ENCODE peak calls at places on chromosomes 12 and 14, in four cellular contexts. Q is memory B cell; V is ecto neural progenitor cell; K is naive thymus-derived CD4-positive, alpha-beta T cell. T is an unnamed sample.

GRCh38 chr12:26195250-26195640 is at the start of gene SSPN:
- DNase-seq in Q (peak), V (peak), K (no peak), T (peak)

GRCh38 chr12:80553316-80553715 is 109.3 kb downstream of the PTPRQ start:
- DNase-seq in Q (no peak), V (no peak), K (no peak), T (no peak)

GRCh38 chr12:13102481-13103195 is 829 bp downstream of the GSG1 start:
- DNase-seq in Q (no peak), V (no peak), K (no peak), T (peak)

GRCh38 chr12:104938371-104938770 is 19.7 kb downstream of the SLC41A2 start:
- DNase-seq in Q (no peak), V (no peak), K (no peak), T (no peak)

GRCh38 chr12:104673294-104674062 is 216.7 kb downstream of the CHST11 start:
- DNase-seq in Q (no peak), V (no peak), K (no peak), T (no peak)

GRCh38 chr14:92952497-92953298 is 29.7 kb downstream of the CHGA start:
- DNase-seq in Q (no peak), V (no peak), K (no peak), T (peak)

GRCh38 chr12:124833693-124834122 is 30.0 kb downstream of the SCARB1 start:
- DNase-seq in Q (no peak), V (peak), K (no peak), T (peak)

GRCh38 chr14:75295061-75295461 is 16.4 kb downstream of the FOS start:
- DNase-seq in Q (no peak), V (peak), K (no peak), T (no peak)

GRCh38 chr12:67394600-67394999 is 125.4 kb downstream of the CAND1 start:
- DNase-seq in Q (no peak), V (peak), K (no peak), T (peak)

GRCh38 chr12:6224550-6224949 is 24.4 kb downstream of the CD9 start:
- DNase-seq in Q (peak), V (no peak), K (no peak), T (peak)

GRCh38 chr14:31124197-31124596 is 83.4 kb downstream of the HECTD1 start:
- DNase-seq in Q (no peak), V (no peak), K (peak), T (no peak)

GRCh38 chr12:2794261-2794735 is 472 bp upstream of the FKBP4 start:
- DNase-seq in Q (no peak), V (peak), K (no peak), T (peak)

GRCh38 chr12:101857043-101857558 is 20.3 kb upstream of the DRAM1 start:
- DNase-seq in Q (no peak), V (no peak), K (no peak), T (no peak)

GRCh38 chr12:83886479-83886878 is 1026.1 kb downstream of the SLC6A15 start:
- DNase-seq in Q (no peak), V (no peak), K (no peak), T (no peak)

GRCh38 chr14:80644826-80645225 is 296.7 kb downstream of the CEP128 start:
- DNase-seq in Q (no peak), V (no peak), K (no peak), T (no peak)

GRCh38 chr12:56723889-56724659 is 1.0 kb downstream of the NACA start:
- DNase-seq in Q (no peak), V (no peak), K (no peak), T (peak)

GRCh38 chr12:125004621-125005020 is 11.2 kb downstream of the BRI3BP start:
- DNase-seq in Q (no peak), V (no peak), K (no peak), T (no peak)

GRCh38 chr14:67762051-67762450 is 54.3 kb downstream of the ZFYVE26 start:
- DNase-seq in Q (no peak), V (no peak), K (no peak), T (no peak)

GRCh38 chr12:55629058-55629841 is 7.4 kb upstream of the OR10P1 start:
- DNase-seq in Q (no peak), V (no peak), K (no peak), T (no peak)

GRCh38 chr14:54354096-54354495 is 42.7 kb upstream of the CDKN3 start:
- DNase-seq in Q (no peak), V (no peak), K (no peak), T (no peak)

GRCh38 chr12:93015970-93016751 is 87.1 kb upstream of the EEA1 start:
- DNase-seq in Q (no peak), V (no peak), K (no peak), T (no peak)

GRCh38 chr12:10392394-10392930 is 2.6 kb upstream of the KLRK1 start:
- DNase-seq in Q (no peak), V (no peak), K (no peak), T (peak)

GRCh38 chr12:58529114-58529665 is 391.1 kb downstream of the LRIG3 start:
- DNase-seq in Q (no peak), V (no peak), K (no peak), T (no peak)

GRCh38 chr14:100486025-100486828 is 101.0 kb downstream of the BEGAIN start:
- DNase-seq in Q (peak), V (peak), K (peak), T (peak)

GRCh38 chr12:7142057-7142644 is 12.0 kb downstream of the CLSTN3 start:
- DNase-seq in Q (peak), V (peak), K (no peak), T (peak)

GRCh38 chr12:106078358-106079025 is 60.3 kb downstream of the NUAK1 start:
- DNase-seq in Q (no peak), V (no peak), K (no peak), T (peak)